ENCODE peak calls at places on chromosomes 6 and 20, in six cellular contexts. J is fibroblast of lung, Y is choroid plexus epithelial cell, K is dorsolateral prefrontal cortex, S is GM12878, P is astrocyte of the spinal cord. A is an unnamed sample.

GRCh38 chr20:57066126-57066900 is 200.1 kb downstream of the BMP7 start:
- DNase-seq in J (no peak), Y (peak; percentile 32), K (no peak), S (no peak), P (peak; percentile 32), A (no peak)

GRCh38 chr6:21171801-21172200 is 421.8 kb upstream of the SOX4 start:
- DNase-seq in J (peak; percentile 61), Y (peak; percentile 76), K (no peak), S (no peak), P (peak; percentile 24), A (peak; percentile 16)

GRCh38 chr6:135481786-135482369 is 15.7 kb downstream of the AHI1 start:
- DNase-seq in J (peak; percentile 42), Y (peak; percentile 23), K (no peak), S (no peak), P (peak; percentile 55), A (no peak)

GRCh38 chr6:7723041-7723447 is 2.9 kb upstream of the BMP6 start:
- DNase-seq in J (peak; percentile 79), Y (peak; percentile 93), K (peak; percentile 75), S (no peak), P (peak; percentile 85), A (peak; percentile 68)

GRCh38 chr6:44052419-44053011 is 74.7 kb downstream of the MRPL14 start:
- DNase-seq in J (peak; percentile 78), Y (peak; percentile 90), K (peak; percentile 59), S (no peak), P (peak; percentile 75), A (no peak)

GRCh38 chr6:74879234-74879633 is 326.6 kb downstream of the COL12A1 start:
- DNase-seq in J (peak; percentile 95), Y (peak; percentile 94), K (no peak), S (no peak), P (peak; percentile 81), A (no peak)

GRCh38 chr6:17869753-17870050 is 117.7 kb downstream of the KIF13A start:
- DNase-seq in J (no peak), Y (no peak), K (no peak), S (no peak), P (no peak), A (no peak)

GRCh38 chr6:139698526-139699182 is 324.2 kb upstream of the CITED2 start:
- DNase-seq in J (peak; percentile 74), Y (peak; percentile 22), K (no peak), S (no peak), P (no peak), A (no peak)

GRCh38 chr20:48455606-48456360 is 372.0 kb downstream of the PREX1 start:
- DNase-seq in J (no peak), Y (no peak), K (no peak), S (no peak), P (no peak), A (no peak)

GRCh38 chr6:142942805-142943227 is 2.2 kb downstream of the HIVEP2 start:
- DNase-seq in J (peak; percentile 65), Y (peak; percentile 75), K (no peak), S (no peak), P (peak; percentile 62), A (no peak)

GRCh38 chr6:140663094-140663493 is 1288.6 kb upstream of the CITED2 start:
- DNase-seq in J (no peak), Y (no peak), K (no peak), S (no peak), P (no peak), A (no peak)

GRCh38 chr6:24644377-24644776 is 1.6 kb downstream of the KIAA0319 start:
- DNase-seq in J (no peak), Y (no peak), K (no peak), S (no peak), P (no peak), A (no peak)

GRCh38 chr6:41021832-41022231 is 17.2 kb downstream of the UNC5CL start:
- DNase-seq in J (peak; percentile 10), Y (peak; percentile 65), K (peak; percentile 74), S (no peak), P (peak; percentile 59), A (peak; percentile 48)

GRCh38 chr6:154815938-154816820 is 83.0 kb downstream of the SCAF8 start:
- DNase-seq in J (peak; percentile 10), Y (peak; percentile 60), K (no peak), S (no peak), P (peak; percentile 73), A (peak; percentile 16)

GRCh38 chr6:39065561-39065960 is 17.0 kb downstream of the GLP1R start:
- DNase-seq in J (no peak), Y (no peak), K (no peak), S (no peak), P (no peak), A (no peak)

GRCh38 chr6:169326067-169326799 is 72.6 kb upstream of the THBS2 start:
- DNase-seq in J (peak; percentile 59), Y (peak; percentile 72), K (peak; percentile 25), S (no peak), P (peak; percentile 7), A (no peak)

GRCh38 chr6:97586344-97586743 is 303.3 kb upstream of the MMS22L start:
- DNase-seq in J (peak; percentile 43), Y (peak; percentile 69), K (no peak), S (no peak), P (peak; percentile 20), A (peak; percentile 8)

GRCh38 chr20:47927944-47928343 is 142.7 kb upstream of the SULF2 start:
- DNase-seq in J (no peak), Y (no peak), K (no peak), S (no peak), P (no peak), A (no peak)

GRCh38 chr20:57451759-57452661 is 60.8 kb downstream of the RBM38 start:
- DNase-seq in J (no peak), Y (no peak), K (no peak), S (no peak), P (no peak), A (no peak)

GRCh38 chr6:170295519-170296422 is 4.9 kb upstream of the DLL1 start:
- DNase-seq in J (no peak), Y (no peak), K (no peak), S (no peak), P (no peak), A (no peak)

GRCh38 chr6:1716396-1716795 is 106.7 kb downstream of the FOXC1 start:
- DNase-seq in J (no peak), Y (no peak), K (no peak), S (no peak), P (no peak), A (no peak)

GRCh38 chr20:23024701-23025100 is 10.4 kb upstream of the SSTR4 start:
- DNase-seq in J (peak; percentile 31), Y (peak; percentile 29), K (no peak), S (no peak), P (no peak), A (no peak)

GRCh38 chr20:33859157-33859695 is 48.1 kb downstream of the CHMP4B start:
- DNase-seq in J (no peak), Y (peak; percentile 63), K (no peak), S (no peak), P (no peak), A (no peak)

GRCh38 chr20:33859751-33860150 is 48.6 kb downstream of the CHMP4B start:
- DNase-seq in J (no peak), Y (no peak), K (peak; percentile 26), S (no peak), P (no peak), A (no peak)

GRCh38 chr20:33861458-33861857 is 50.3 kb downstream of the CHMP4B start:
- DNase-seq in J (no peak), Y (no peak), K (no peak), S (no peak), P (no peak), A (no peak)

GRCh38 chr20:33858666-33859065 is 47.5 kb downstream of the CHMP4B start:
- DNase-seq in J (no peak), Y (no peak), K (no peak), S (no peak), P (no peak), A (no peak)

DNA sequence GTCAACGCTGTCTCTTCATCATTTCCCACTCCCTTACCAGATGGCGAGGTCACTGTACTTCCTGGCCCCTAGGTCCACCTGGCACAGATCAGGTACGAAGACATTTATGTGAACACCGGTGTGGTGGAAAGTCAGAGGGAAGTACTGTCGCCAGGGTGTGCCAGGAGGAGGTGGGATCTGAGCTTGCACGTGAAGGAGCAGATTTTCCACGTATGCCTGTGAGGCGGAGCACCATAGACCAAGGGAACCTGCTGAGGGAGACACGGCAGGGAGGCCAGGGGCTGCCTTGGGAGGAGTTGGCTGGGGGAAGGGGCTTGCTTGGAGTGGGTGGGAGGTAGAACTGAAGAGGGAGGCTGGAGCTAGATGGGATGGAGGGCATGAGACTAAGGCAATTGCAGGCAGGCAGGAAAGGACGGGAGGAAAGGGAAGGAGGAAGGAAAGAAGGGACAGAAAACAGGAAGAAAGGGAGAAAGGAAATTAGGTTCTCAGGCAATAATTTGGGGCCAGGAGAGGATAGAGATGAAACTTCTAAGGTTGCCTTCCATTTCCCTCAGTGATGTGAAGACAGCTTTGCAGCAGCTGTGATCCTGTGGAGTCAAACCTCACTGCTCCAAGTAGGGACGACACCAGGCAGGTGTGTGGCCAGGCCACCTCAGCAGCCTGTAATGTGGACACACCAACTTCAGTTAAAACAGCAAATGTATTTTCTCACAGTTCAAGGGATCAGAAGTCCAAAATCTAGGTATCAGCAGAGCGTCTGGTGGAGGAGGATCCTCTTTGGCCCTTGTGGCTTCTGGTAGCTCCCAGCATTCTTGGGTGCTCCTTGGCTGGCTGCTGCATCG is 46.8 kb downstream of the CHMP4B start:
- DNase-seq in J (no peak), Y (no peak), K (no peak), S (no peak), P (no peak), A (no peak)
- TF ChIP-seq CTCF in J (no peak), Y (no peak), K (no peak), S (no peak), P (no peak), A (no peak)

DNA sequence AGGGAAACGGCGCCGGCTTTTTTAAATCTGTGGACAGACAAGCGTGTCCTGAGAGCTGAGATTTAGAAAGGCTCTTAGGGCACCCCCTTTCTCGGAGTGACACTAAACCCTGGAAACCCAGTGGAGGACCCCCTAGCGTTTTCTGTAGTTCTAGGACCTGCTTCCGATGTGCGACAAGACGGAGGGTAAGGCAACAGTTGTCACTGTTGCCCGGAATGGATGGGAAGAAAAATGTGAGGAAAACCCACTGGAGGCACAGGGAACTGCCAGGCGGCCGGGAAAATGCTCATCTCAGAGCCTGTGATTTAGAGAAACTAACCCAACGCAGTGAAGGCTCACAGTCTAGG is 551 bp upstream of the ATP5F1E start:
- DNase-seq in J (no peak), Y (no peak), K (no peak), S (no peak), P (no peak), A (no peak)
- TF ChIP-seq CTCF in J (no peak), Y (peak; percentile 25), K (no peak), S (no peak), P (no peak), A (peak; percentile 18)

GRCh38 chr20:25481235-25481917 is 73.9 kb downstream of the GINS1 start:
- DNase-seq in J (no peak), Y (no peak), K (no peak), S (no peak), P (no peak), A (no peak)
- TF ChIP-seq CTCF in J (peak; percentile 10), Y (peak; percentile 40), K (no peak), S (no peak), P (peak; percentile 12), A (peak; percentile 24)

DNA sequence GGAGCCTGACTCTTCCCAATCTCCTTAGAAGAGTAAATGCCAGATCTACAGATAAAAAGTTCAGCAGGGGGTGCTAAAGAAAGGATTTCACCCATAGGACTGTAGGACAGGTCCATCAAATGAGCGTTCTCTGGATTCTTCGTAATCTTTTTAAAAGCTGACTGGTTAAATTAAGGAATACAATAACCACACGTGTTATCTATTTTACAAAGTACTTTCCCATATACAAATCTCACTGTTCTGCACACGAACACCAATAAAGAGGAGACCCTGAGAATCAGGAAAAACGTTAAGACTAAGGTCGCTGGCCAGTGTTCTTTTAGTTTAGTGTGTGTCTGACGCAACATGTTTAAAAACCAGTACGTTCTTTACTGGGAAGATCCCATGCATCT is 542 bp downstream of the TUBE1 start:
- DNase-seq in J (peak; percentile 68), Y (peak; percentile 67), K (no peak), S (peak; percentile 3), P (peak; percentile 72), A (peak; percentile 11)
- TF ChIP-seq CTCF in J (peak; percentile 43), Y (no peak), K (no peak), S (peak; percentile 28), P (peak; percentile 39), A (peak; percentile 34)